ENCODE peak calls at places on chromosomes 6 and 20, in five cellular contexts. U is keratinocyte, R is BJ, O is left lung, N is nephron progenitor cell. M is an unnamed sample.

GRCh38 chr20:48606117-48606840 is 221.5 kb downstream of the PREX1 start:
- DNase-seq in U (no peak), R (no peak), O (no peak), N (no peak), M (no peak)

GRCh38 chr6:24064106-24064505 is 61.9 kb upstream of the NRSN1 start:
- DNase-seq in U (no peak), R (no peak), O (no peak), N (peak), M (no peak)

GRCh38 chr6:122214605-122215318 is 184.7 kb upstream of the HSF2 start:
- DNase-seq in U (no peak), R (no peak), O (no peak), N (no peak), M (no peak)

GRCh38 chr6:138007014-138007472 is 100.2 kb downstream of the PERP start:
- DNase-seq in U (no peak), R (no peak), O (no peak), N (peak), M (no peak)

GRCh38 chr6:99138445-99138844 is 190.7 kb upstream of the FBXL4 start:
- DNase-seq in U (no peak), R (no peak), O (no peak), N (no peak), M (no peak)

GRCh38 chr20:1505871-1506270 is 14.7 kb upstream of the SIRPB2 start:
- DNase-seq in U (no peak), R (no peak), O (no peak), N (no peak), M (no peak)

GRCh38 chr6:108862479-108863191 is 14.4 kb downstream of the ARMC2 start:
- DNase-seq in U (no peak), R (no peak), O (peak), N (no peak), M (no peak)

GRCh38 chr6:42140756-42141602 is 1.4 kb downstream of the C6orf132 start:
- DNase-seq in U (no peak), R (no peak), O (no peak), N (no peak), M (no peak)

GRCh38 chr6:90144928-90145520 is 151.6 kb downstream of the BACH2 start:
- DNase-seq in U (no peak), R (no peak), O (no peak), N (no peak), M (no peak)

GRCh38 chr6:104580452-104580851 is 279.3 kb downstream of the HACE1 start:
- DNase-seq in U (no peak), R (no peak), O (no peak), N (no peak), M (no peak)

GRCh38 chr20:46767127-46767761 is 57.8 kb downstream of the SLC2A10 start:
- DNase-seq in U (no peak), R (no peak), O (no peak), N (peak), M (peak)

GRCh38 chr6:43274916-43275597 is 23.0 kb upstream of the SLC22A7 start:
- DNase-seq in U (no peak), R (no peak), O (no peak), N (peak), M (no peak)

GRCh38 chr20:48656661-48657211 is 171.1 kb downstream of the PREX1 start:
- DNase-seq in U (no peak), R (no peak), O (no peak), N (peak), M (peak)

GRCh38 chr20:35387334-35387733 is 24.4 kb downstream of the UQCC1 start:
- DNase-seq in U (no peak), R (no peak), O (no peak), N (no peak), M (no peak)

GRCh38 chr6:5214570-5215052 is 46.1 kb downstream of the LYRM4 start:
- DNase-seq in U (no peak), R (no peak), O (no peak), N (peak), M (peak)

GRCh38 chr20:23445596-23446217 is 6.2 kb downstream of the CSTL1 start:
- DNase-seq in U (peak), R (peak), O (no peak), N (no peak), M (no peak)

GRCh38 chr6:28167068-28167467 is 25.4 kb downstream of the ZKSCAN8 start:
- DNase-seq in U (peak), R (peak), O (no peak), N (no peak), M (no peak)

GRCh38 chr6:27608916-27609883 is 136.3 kb upstream of the ZNF184 start:
- DNase-seq in U (no peak), R (no peak), O (no peak), N (peak), M (no peak)

GRCh38 chr20:54184920-54185626 is 11.3 kb upstream of the CYP24A1 start:
- DNase-seq in U (no peak), R (no peak), O (no peak), N (no peak), M (no peak)

GRCh38 chr6:116017546-116018276 is 43.0 kb downstream of the FRK start:
- DNase-seq in U (no peak), R (no peak), O (no peak), N (no peak), M (no peak)

DNA sequence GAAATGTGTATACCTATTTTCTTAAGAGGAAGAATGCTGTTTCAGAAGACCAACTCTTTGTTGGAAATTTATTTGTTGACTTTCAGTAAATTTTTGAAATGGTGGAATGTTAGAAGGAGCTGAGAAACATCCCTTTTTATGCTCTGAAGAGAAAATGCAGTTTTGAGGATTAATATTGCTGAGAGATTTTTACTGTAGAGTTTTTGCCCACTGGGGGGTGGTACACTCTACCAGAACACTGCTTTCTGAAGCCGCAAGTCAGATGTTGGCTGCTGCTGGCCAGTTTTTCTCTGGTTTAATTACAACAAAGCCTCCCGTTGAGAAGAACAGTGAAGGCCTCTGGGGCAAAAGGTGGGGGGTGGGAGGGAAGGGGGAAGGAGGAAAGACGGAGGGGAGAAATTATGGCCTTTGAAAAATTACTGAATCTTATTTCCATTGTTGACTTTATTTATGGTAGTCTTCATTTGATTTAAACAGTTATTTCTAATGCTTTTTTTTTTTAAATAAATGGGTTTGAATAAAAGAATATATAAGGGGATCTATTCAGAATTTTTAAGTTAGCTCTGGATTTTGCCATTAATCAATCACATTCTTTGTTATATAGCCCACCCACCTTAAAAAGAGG is 3.0 kb downstream of the FLRT3 start:
- DNase-seq in U (no peak), R (no peak), O (no peak), N (peak), M (peak)
- TF ChIP-seq CTCF in U (peak), R (peak), O (peak), N (peak), M (peak)

GRCh38 chr20:39491711-39492110 is 529.6 kb downstream of the DHX35 start:
- DNase-seq in U (no peak), R (no peak), O (no peak), N (no peak), M (no peak)
- TF ChIP-seq CTCF in U (no peak), R (no peak), O (no peak), N (no peak), M (no peak)

GRCh38 chr6:110355031-110355430 is 3.1 kb downstream of the METTL24 start:
- DNase-seq in U (no peak), R (no peak), O (no peak), N (peak), M (no peak)
- TF ChIP-seq CTCF in U (no peak), R (no peak), O (no peak), N (no peak), M (no peak)

GRCh38 chr20:3407426-3408250 is at the start of gene DNAAF9:
- DNase-seq in U (peak), R (no peak), O (peak), N (peak), M (peak)
- TF ChIP-seq CTCF in U (peak), R (peak), O (peak), N (peak), M (peak)

DNA sequence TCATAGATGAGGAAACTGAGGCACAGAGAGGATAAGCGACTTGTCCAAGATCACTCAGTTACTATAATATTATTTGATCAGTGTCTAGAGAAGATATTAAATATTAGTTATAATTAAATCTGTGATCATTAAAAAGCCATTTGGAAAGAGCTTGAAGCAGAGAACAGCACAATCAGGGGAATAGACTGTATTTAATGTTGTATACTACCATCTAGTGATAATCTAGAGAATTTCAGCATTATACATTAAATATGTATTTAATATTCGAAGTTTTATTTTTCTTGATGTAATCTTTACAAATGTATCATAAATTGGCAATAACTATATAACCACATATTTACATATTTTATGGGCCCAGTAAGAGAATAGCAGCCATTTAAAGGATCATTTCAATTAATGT is 20.2 kb upstream of the MTCL3 start:
- DNase-seq in U (no peak), R (no peak), O (no peak), N (no peak), M (no peak)
- TF ChIP-seq CTCF in U (no peak), R (no peak), O (peak), N (no peak), M (peak)

GRCh38 chr6:125781307-125781868 is 9.4 kb upstream of the NCOA7 start:
- DNase-seq in U (no peak), R (no peak), O (no peak), N (no peak), M (no peak)
- TF ChIP-seq CTCF in U (no peak), R (peak), O (no peak), N (no peak), M (no peak)

M was measured in neural crest cell.